ENCODE peak calls at places on chromosomes 5 and 9, in four cellular contexts. One of them, this sample, is unnamed.

GRCh38 chr9:113649054-113649453 is 185.5 kb downstream of the RGS3 start:
- DNase-seq in suprapubic skin: peak; percentile 43
- DNase-seq in heart right ventricle: peak; percentile 76
- DNase-seq in naive thymus-derived CD4-positive, alpha-beta T cell: no peak
- DNase-seq in this sample: no peak

GRCh38 chr5:145502906-145503305 is 332.2 kb downstream of the PRELID2 start:
- DNase-seq in naive thymus-derived CD4-positive, alpha-beta T cell: no peak
- DNase-seq in suprapubic skin: no peak
- DNase-seq in heart right ventricle: no peak
- DNase-seq in this sample: no peak

GRCh38 chr9:107612136-107612535 is 122.6 kb upstream of the KLF4 start:
- DNase-seq in suprapubic skin: peak; percentile 89
- DNase-seq in naive thymus-derived CD4-positive, alpha-beta T cell: no peak
- DNase-seq in heart right ventricle: peak; percentile 53
- DNase-seq in this sample: no peak

GRCh38 chr5:28215091-28215490 is 1176.7 kb upstream of the CDH9 start:
- DNase-seq in heart right ventricle: no peak
- DNase-seq in suprapubic skin: no peak
- DNase-seq in naive thymus-derived CD4-positive, alpha-beta T cell: no peak
- DNase-seq in this sample: no peak

GRCh38 chr5:135236951-135237791 is 161.9 kb downstream of the MACROH2A1 start:
- DNase-seq in heart right ventricle: no peak
- DNase-seq in naive thymus-derived CD4-positive, alpha-beta T cell: no peak
- DNase-seq in suprapubic skin: peak; percentile 44
- DNase-seq in this sample: no peak

GRCh38 chr9:35333551-35333950 is 156.4 kb upstream of the RUSC2 start:
- DNase-seq in suprapubic skin: no peak
- DNase-seq in naive thymus-derived CD4-positive, alpha-beta T cell: no peak
- DNase-seq in heart right ventricle: no peak
- DNase-seq in this sample: no peak

GRCh38 chr9:134454386-134454978 is 128.2 kb downstream of the RXRA start:
- DNase-seq in naive thymus-derived CD4-positive, alpha-beta T cell: no peak
- DNase-seq in heart right ventricle: no peak
- DNase-seq in suprapubic skin: no peak
- DNase-seq in this sample: no peak

GRCh38 chr5:112995764-112996618 is 19.4 kb downstream of the DCP2 start:
- DNase-seq in heart right ventricle: peak; percentile 73
- DNase-seq in suprapubic skin: peak; percentile 76
- DNase-seq in naive thymus-derived CD4-positive, alpha-beta T cell: peak; percentile 56
- DNase-seq in this sample: peak; percentile 47

GRCh38 chr9:121278535-121279169 is 10.7 kb downstream of the GSN start:
- DNase-seq in suprapubic skin: peak; percentile 82
- DNase-seq in heart right ventricle: peak; percentile 83
- DNase-seq in naive thymus-derived CD4-positive, alpha-beta T cell: no peak
- DNase-seq in this sample: peak; percentile 20

GRCh38 chr5:115835481-115835880 is 5.9 kb downstream of the ATG12 start:
- DNase-seq in naive thymus-derived CD4-positive, alpha-beta T cell: no peak
- DNase-seq in suprapubic skin: no peak
- DNase-seq in heart right ventricle: no peak
- DNase-seq in this sample: no peak

GRCh38 chr5:153756540-153756939 is 266.1 kb downstream of the GRIA1 start:
- DNase-seq in suprapubic skin: no peak
- DNase-seq in heart right ventricle: no peak
- DNase-seq in naive thymus-derived CD4-positive, alpha-beta T cell: no peak
- DNase-seq in this sample: no peak

GRCh38 chr5:88665750-88666215 is 217.2 kb downstream of the MEF2C start:
- DNase-seq in naive thymus-derived CD4-positive, alpha-beta T cell: no peak
- DNase-seq in suprapubic skin: no peak
- DNase-seq in heart right ventricle: no peak
- DNase-seq in this sample: no peak

GRCh38 chr5:129496410-129496809 is 36.3 kb downstream of the ADAMTS19 start:
- DNase-seq in naive thymus-derived CD4-positive, alpha-beta T cell: no peak
- DNase-seq in suprapubic skin: no peak
- DNase-seq in heart right ventricle: peak; percentile 34
- DNase-seq in this sample: no peak

GRCh38 chr5:76953551-76954382 is 922 bp downstream of the CRHBP start:
- DNase-seq in heart right ventricle: no peak
- DNase-seq in suprapubic skin: no peak
- DNase-seq in naive thymus-derived CD4-positive, alpha-beta T cell: no peak
- DNase-seq in this sample: no peak

GRCh38 chr9:135574331-135574730 is 12.8 kb downstream of the PAEP start:
- DNase-seq in heart right ventricle: no peak
- DNase-seq in suprapubic skin: no peak
- DNase-seq in naive thymus-derived CD4-positive, alpha-beta T cell: no peak
- DNase-seq in this sample: no peak

GRCh38 chr5:56566374-56567249 is 248.7 kb upstream of the MAP3K1 start:
- DNase-seq in naive thymus-derived CD4-positive, alpha-beta T cell: no peak
- DNase-seq in heart right ventricle: no peak
- DNase-seq in suprapubic skin: no peak
- DNase-seq in this sample: no peak

GRCh38 chr5:51389582-51390463 is 6.6 kb downstream of the ISL1 start:
- DNase-seq in suprapubic skin: no peak
- DNase-seq in heart right ventricle: no peak
- DNase-seq in naive thymus-derived CD4-positive, alpha-beta T cell: no peak
- DNase-seq in this sample: no peak

GRCh38 chr5:137279631-137280236 is 219.4 kb downstream of the SPOCK1 start:
- DNase-seq in suprapubic skin: no peak
- DNase-seq in heart right ventricle: no peak
- DNase-seq in naive thymus-derived CD4-positive, alpha-beta T cell: no peak
- DNase-seq in this sample: no peak

GRCh38 chr5:132181011-132181629 is 46.5 kb downstream of the P4HA2 start:
- DNase-seq in suprapubic skin: no peak
- DNase-seq in heart right ventricle: no peak
- DNase-seq in naive thymus-derived CD4-positive, alpha-beta T cell: no peak
- DNase-seq in this sample: no peak

GRCh38 chr9:92384373-92384772 is 20.0 kb downstream of the OGN start:
- DNase-seq in naive thymus-derived CD4-positive, alpha-beta T cell: no peak
- DNase-seq in heart right ventricle: no peak
- DNase-seq in suprapubic skin: no peak
- DNase-seq in this sample: no peak

GRCh38 chr9:108383801-108384200 is 472.0 kb downstream of the ACTL7B start:
- DNase-seq in heart right ventricle: no peak
- DNase-seq in naive thymus-derived CD4-positive, alpha-beta T cell: no peak
- DNase-seq in suprapubic skin: no peak
- DNase-seq in this sample: no peak

GRCh38 chr5:114223866-114224265 is 138.0 kb upstream of the KCNN2 start:
- DNase-seq in heart right ventricle: no peak
- DNase-seq in suprapubic skin: no peak
- DNase-seq in naive thymus-derived CD4-positive, alpha-beta T cell: no peak
- DNase-seq in this sample: no peak

GRCh38 chr9:125397736-125398135 is 136.1 kb downstream of the GAPVD1 start:
- DNase-seq in heart right ventricle: no peak
- DNase-seq in naive thymus-derived CD4-positive, alpha-beta T cell: no peak
- DNase-seq in suprapubic skin: no peak
- DNase-seq in this sample: no peak

GRCh38 chr5:121850272-121850671 is 1.4 kb upstream of the FTMT start:
- DNase-seq in naive thymus-derived CD4-positive, alpha-beta T cell: no peak
- DNase-seq in heart right ventricle: no peak
- DNase-seq in suprapubic skin: no peak
- DNase-seq in this sample: no peak

GRCh38 chr9:77987880-77988525 is 43.6 kb downstream of the GNAQ start:
- DNase-seq in heart right ventricle: no peak
- DNase-seq in suprapubic skin: no peak
- DNase-seq in naive thymus-derived CD4-positive, alpha-beta T cell: no peak
- DNase-seq in this sample: no peak

DNA sequence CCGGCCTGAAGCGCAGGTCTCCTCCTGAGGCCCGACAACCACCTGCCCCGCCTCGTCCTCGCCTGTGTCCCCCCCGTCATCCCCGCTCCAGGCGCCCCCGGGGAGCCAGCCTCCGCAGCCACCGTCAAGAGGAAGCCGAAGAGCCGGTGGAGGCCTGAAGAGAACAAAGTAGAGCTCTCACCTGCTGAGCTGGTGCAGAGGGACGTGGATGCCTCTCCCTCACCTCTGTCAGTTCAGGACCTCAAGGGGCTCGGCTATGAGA is 169.9 kb downstream of the HINT1 start:
- DNase-seq in heart right ventricle: no peak
- DNase-seq in naive thymus-derived CD4-positive, alpha-beta T cell: no peak
- DNase-seq in suprapubic skin: no peak
- DNase-seq in this sample: no peak
- H3K9me3 ChIP-seq in heart right ventricle: no peaks in the 10 kb centered on the region
- H3K9me3 ChIP-seq in naive thymus-derived CD4-positive, alpha-beta T cell: no peaks in the 10 kb centered on the region
- H3K9me3 ChIP-seq in suprapubic skin: no peaks in the 10 kb centered on the region
- H3K9me3 ChIP-seq in this sample: no peaks in the 10 kb centered on the region

GRCh38 chr9:565528-565927 is 276.0 kb upstream of the DMRT1 start:
- DNase-seq in suprapubic skin: no peak
- DNase-seq in heart right ventricle: no peak
- DNase-seq in naive thymus-derived CD4-positive, alpha-beta T cell: no peak
- DNase-seq in this sample: no peak
- H3K9me3 ChIP-seq in suprapubic skin: no peaks in the 10 kb centered on the region
- H3K9me3 ChIP-seq in heart right ventricle: no peaks in the 10 kb centered on the region
- H3K9me3 ChIP-seq in naive thymus-derived CD4-positive, alpha-beta T cell: no peaks in the 10 kb centered on the region
- H3K9me3 ChIP-seq in this sample: no peaks in the 10 kb centered on the region

GRCh38 chr9:95330720-95331404 is 13.4 kb upstream of the FANCC start:
- DNase-seq in naive thymus-derived CD4-positive, alpha-beta T cell: no peak
- DNase-seq in suprapubic skin: no peak
- DNase-seq in heart right ventricle: no peak
- DNase-seq in this sample: no peak

GRCh38 chr9:95327239-95327865 is 9.8 kb upstream of the FANCC start:
- DNase-seq in heart right ventricle: no peak
- DNase-seq in suprapubic skin: no peak
- DNase-seq in naive thymus-derived CD4-positive, alpha-beta T cell: no peak
- DNase-seq in this sample: no peak

GRCh38 chr9:95325221-95325620 is 7.7 kb upstream of the FANCC start:
- DNase-seq in suprapubic skin: no peak
- DNase-seq in naive thymus-derived CD4-positive, alpha-beta T cell: no peak
- DNase-seq in heart right ventricle: no peak
- DNase-seq in this sample: no peak
- H3K9me3 ChIP-seq in suprapubic skin: no peaks in the 10 kb centered on the region
- H3K9me3 ChIP-seq in naive thymus-derived CD4-positive, alpha-beta T cell: no peaks in the 10 kb centered on the region
- H3K9me3 ChIP-seq in heart right ventricle: peaks cover 5% of the 10 kb centered on the region
- H3K9me3 ChIP-seq in this sample: peaks cover 3% of the 10 kb centered on the region

GRCh38 chr5:2910401-2911175 is 159.1 kb upstream of the IRX2 start:
- DNase-seq in naive thymus-derived CD4-positive, alpha-beta T cell: no peak
- DNase-seq in suprapubic skin: no peak
- DNase-seq in heart right ventricle: no peak
- DNase-seq in this sample: no peak

GRCh38 chr5:2908086-2908485 is 156.6 kb upstream of the IRX2 start:
- DNase-seq in naive thymus-derived CD4-positive, alpha-beta T cell: no peak
- DNase-seq in suprapubic skin: no peak
- DNase-seq in heart right ventricle: no peak
- DNase-seq in this sample: no peak

GRCh38 chr5:2905741-2906140 is 154.3 kb upstream of the IRX2 start:
- DNase-seq in heart right ventricle: no peak
- DNase-seq in naive thymus-derived CD4-positive, alpha-beta T cell: no peak
- DNase-seq in suprapubic skin: no peak
- DNase-seq in this sample: no peak

GRCh38 chr5:2906302-2907090 is 155.0 kb upstream of the IRX2 start:
- DNase-seq in suprapubic skin: no peak
- DNase-seq in naive thymus-derived CD4-positive, alpha-beta T cell: no peak
- DNase-seq in heart right ventricle: no peak
- DNase-seq in this sample: no peak

DNA sequence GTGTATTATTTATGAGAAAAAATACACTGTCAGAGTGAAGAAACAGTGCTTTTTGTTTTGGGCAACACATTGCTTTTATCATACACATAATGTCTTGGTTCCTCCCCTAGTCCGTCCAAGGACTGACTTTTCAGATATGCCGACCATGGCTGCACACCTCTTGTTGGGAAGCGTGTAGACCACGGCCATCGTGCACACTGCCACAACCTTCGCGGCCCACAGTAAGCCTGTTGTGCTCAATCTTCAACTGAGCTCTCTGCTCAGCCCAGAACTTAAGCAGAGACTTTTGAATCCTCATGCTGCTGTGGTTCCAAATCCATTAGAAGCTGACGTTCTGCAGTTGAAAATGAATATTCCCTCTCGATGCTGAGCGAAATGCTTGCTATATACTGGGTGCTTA is 157.6 kb upstream of the IRX2 start:
- DNase-seq in naive thymus-derived CD4-positive, alpha-beta T cell: no peak
- DNase-seq in suprapubic skin: no peak
- DNase-seq in heart right ventricle: no peak
- DNase-seq in this sample: no peak
- H3K9me3 ChIP-seq in naive thymus-derived CD4-positive, alpha-beta T cell: no peaks in the 10 kb centered on the region
- H3K9me3 ChIP-seq in suprapubic skin: no peaks in the 10 kb centered on the region
- H3K9me3 ChIP-seq in heart right ventricle: no peaks in the 10 kb centered on the region
- H3K9me3 ChIP-seq in this sample: no peaks in the 10 kb centered on the region

GRCh38 chr5:178988436-178989220 is 6.5 kb downstream of the GRM6 start:
- DNase-seq in heart right ventricle: no peak
- DNase-seq in naive thymus-derived CD4-positive, alpha-beta T cell: no peak
- DNase-seq in suprapubic skin: no peak
- DNase-seq in this sample: no peak
- H3K9me3 ChIP-seq in heart right ventricle: peaks cover 29% of the 10 kb centered on the region
- H3K9me3 ChIP-seq in naive thymus-derived CD4-positive, alpha-beta T cell: no peaks in the 10 kb centered on the region
- H3K9me3 ChIP-seq in suprapubic skin: peaks cover 34% of the 10 kb centered on the region
- H3K9me3 ChIP-seq in this sample: no peaks in the 10 kb centered on the region